ENCODE peak calls at places on chromosomes 1 and 21, in seven cellular contexts. Y is psoas muscle, O is WTC11, C is left ventricle myocardium inferior, M is IMR-90, P is bronchial epithelial cell, H is GM13976. R is an unnamed sample.

GRCh38 chr1:204837440-204838084 is 33.1 kb upstream of the NFASC start:
- DNase-seq in Y (no peak), O (peak), C (peak), M (peak), P (peak), H (peak), R (peak)

GRCh38 chr1:21775985-21776562 is 6.9 kb downstream of the USP48 start:
- DNase-seq in Y (no peak), O (no peak), C (no peak), M (peak), P (peak), H (no peak), R (no peak)

GRCh38 chr1:208445710-208446702 is 201.8 kb upstream of the PLXNA2 start:
- DNase-seq in Y (no peak), O (no peak), C (no peak), M (no peak), P (peak), H (no peak), R (no peak)

GRCh38 chr1:61157420-61157987 is 75.1 kb downstream of the NFIA start:
- DNase-seq in Y (no peak), O (no peak), C (no peak), M (peak), P (no peak), H (no peak), R (no peak)

GRCh38 chr1:62318756-62319544 is at the start of gene KANK4:
- DNase-seq in Y (no peak), O (peak), C (no peak), M (no peak), P (no peak), H (no peak), R (peak)

GRCh38 chr1:22141948-22142314 is 966 bp downstream of the WNT4 start:
- DNase-seq in Y (no peak), O (no peak), C (no peak), M (no peak), P (no peak), H (no peak), R (peak)

GRCh38 chr1:53799141-53799540 is 39.0 kb downstream of the NDC1 start:
- DNase-seq in Y (no peak), O (no peak), C (no peak), M (no peak), P (no peak), H (no peak), R (no peak)

GRCh38 chr1:192224386-192224785 is 66.1 kb downstream of the RGS18 start:
- DNase-seq in Y (no peak), O (no peak), C (no peak), M (no peak), P (no peak), H (no peak), R (no peak)

GRCh38 chr1:94194079-94194478 is 43.3 kb downstream of the ARHGAP29 start:
- DNase-seq in Y (no peak), O (no peak), C (no peak), M (no peak), P (no peak), H (no peak), R (no peak)

GRCh38 chr1:109105881-109106280 is 8.0 kb upstream of the ELAPOR1 start:
- DNase-seq in Y (no peak), O (no peak), C (no peak), M (no peak), P (no peak), H (no peak), R (no peak)

GRCh38 chr21:46661627-46662366 is 26.3 kb downstream of the PRMT2 start:
- DNase-seq in Y (peak), O (no peak), C (no peak), M (no peak), P (no peak), H (no peak), R (no peak)

GRCh38 chr21:28783641-28784185 is 209.0 kb downstream of the LTN1 start:
- DNase-seq in Y (no peak), O (no peak), C (no peak), M (no peak), P (no peak), H (no peak), R (no peak)

GRCh38 chr1:229875086-229875485 is 192.0 kb upstream of the GALNT2 start:
- DNase-seq in Y (no peak), O (no peak), C (no peak), M (no peak), P (no peak), H (no peak), R (no peak)

GRCh38 chr1:13792429-13792828 is 92.4 kb downstream of the PRDM2 start:
- DNase-seq in Y (no peak), O (no peak), C (no peak), M (peak), P (peak), H (no peak), R (no peak)

GRCh38 chr1:78147031-78147430 is 101.3 kb downstream of the GIPC2 start:
- DNase-seq in Y (no peak), O (no peak), C (no peak), M (no peak), P (no peak), H (no peak), R (no peak)

GRCh38 chr21:33036430-33037162 is 10.9 kb downstream of the OLIG2 start:
- DNase-seq in Y (no peak), O (no peak), C (peak), M (peak), P (peak), H (no peak), R (no peak)

GRCh38 chr1:53590581-53591515 is 131.6 kb downstream of the DMRTB1 start:
- DNase-seq in Y (no peak), O (no peak), C (no peak), M (no peak), P (no peak), H (no peak), R (no peak)

GRCh38 chr1:91779603-91780021 is 106.3 kb downstream of the TGFBR3 start:
- DNase-seq in Y (no peak), O (no peak), C (no peak), M (no peak), P (no peak), H (no peak), R (no peak)

GRCh38 chr1:36096500-36097412 is 8.1 kb downstream of the ADPRS start:
- DNase-seq in Y (no peak), O (peak), C (no peak), M (peak), P (no peak), H (peak), R (peak)

GRCh38 chr1:6962390-6962955 is 177.2 kb downstream of the CAMTA1 start:
- DNase-seq in Y (peak), O (peak), C (peak), M (no peak), P (peak), H (peak), R (peak)

GRCh38 chr1:229127301-229127700 is 143.6 kb upstream of the RAB4A start:
- DNase-seq in Y (no peak), O (no peak), C (no peak), M (peak), P (peak), H (peak), R (no peak)

GRCh38 chr1:114314576-114314975 is 160.9 kb upstream of the SYT6 start:
- DNase-seq in Y (no peak), O (no peak), C (no peak), M (no peak), P (no peak), H (no peak), R (no peak)

GRCh38 chr1:98098473-98098872 is 177.6 kb upstream of the DPYD start:
- DNase-seq in Y (no peak), O (no peak), C (no peak), M (no peak), P (no peak), H (no peak), R (no peak)

GRCh38 chr1:44507490-44508396 is 102.7 kb downstream of the RNF220 start:
- DNase-seq in Y (no peak), O (peak), C (no peak), M (no peak), P (no peak), H (no peak), R (peak)

DNA sequence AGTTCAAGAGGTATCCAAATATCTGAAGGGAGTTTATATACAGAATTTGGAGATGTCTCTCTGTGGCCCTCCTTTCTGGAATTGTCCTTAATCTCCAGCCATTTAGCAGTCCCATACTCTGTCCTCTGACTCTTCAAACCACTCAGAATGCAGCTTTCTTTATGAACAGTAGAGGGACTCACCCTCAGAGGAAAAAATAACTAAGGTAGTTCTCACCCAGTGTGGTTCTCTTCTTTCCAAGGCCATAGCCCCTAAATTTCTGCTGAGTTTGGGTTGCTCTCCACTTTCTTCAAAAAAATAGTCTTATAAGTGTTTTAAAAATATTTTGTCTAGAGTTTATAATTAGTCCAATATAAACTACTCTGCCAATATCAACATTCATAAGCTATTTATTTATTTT is 369.7 kb downstream of the MATN1 start:
- DNase-seq in Y (no peak), O (no peak), C (no peak), M (no peak), P (peak), H (no peak), R (no peak)
- TF ChIP-seq CTCF in Y (peak), O (no peak), C (peak), M (no peak), P (peak), H (no peak), R (peak)

DNA sequence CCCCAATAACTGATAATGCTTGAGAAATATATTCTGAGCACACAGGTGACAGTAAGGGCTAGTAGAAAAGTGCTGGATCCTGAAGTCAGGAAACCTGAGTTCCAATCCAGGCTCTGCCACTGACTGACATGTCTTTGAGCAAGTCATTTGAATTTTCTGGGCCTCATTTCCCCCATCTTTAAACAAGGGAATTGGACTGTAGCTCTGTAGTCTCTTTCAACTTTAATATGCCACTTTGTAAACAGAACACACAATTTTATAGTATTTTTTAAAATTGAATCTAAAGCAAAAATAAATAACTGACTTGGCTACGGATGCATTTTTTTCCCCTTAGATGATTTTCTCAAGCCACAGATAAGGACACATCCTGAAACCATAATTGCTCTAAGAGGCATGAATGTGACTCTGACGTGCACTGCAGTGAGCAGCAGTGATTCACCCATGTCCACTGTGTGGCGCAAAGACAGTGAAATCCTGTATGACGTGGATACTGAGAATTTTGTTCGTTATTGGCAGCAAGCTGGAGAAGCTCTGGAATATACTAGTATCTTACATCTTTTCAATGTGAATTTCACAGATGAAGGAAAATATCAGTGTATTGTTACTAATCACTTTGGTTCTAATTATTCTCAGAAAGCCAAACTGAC is 37.0 kb downstream of the LRIG2 start:
- DNase-seq in Y (no peak), O (no peak), C (no peak), M (peak), P (peak), H (no peak), R (no peak)
- TF ChIP-seq CTCF in Y (no peak), O (no peak), C (peak), M (peak), P (no peak), H (no peak), R (no peak)

DNA sequence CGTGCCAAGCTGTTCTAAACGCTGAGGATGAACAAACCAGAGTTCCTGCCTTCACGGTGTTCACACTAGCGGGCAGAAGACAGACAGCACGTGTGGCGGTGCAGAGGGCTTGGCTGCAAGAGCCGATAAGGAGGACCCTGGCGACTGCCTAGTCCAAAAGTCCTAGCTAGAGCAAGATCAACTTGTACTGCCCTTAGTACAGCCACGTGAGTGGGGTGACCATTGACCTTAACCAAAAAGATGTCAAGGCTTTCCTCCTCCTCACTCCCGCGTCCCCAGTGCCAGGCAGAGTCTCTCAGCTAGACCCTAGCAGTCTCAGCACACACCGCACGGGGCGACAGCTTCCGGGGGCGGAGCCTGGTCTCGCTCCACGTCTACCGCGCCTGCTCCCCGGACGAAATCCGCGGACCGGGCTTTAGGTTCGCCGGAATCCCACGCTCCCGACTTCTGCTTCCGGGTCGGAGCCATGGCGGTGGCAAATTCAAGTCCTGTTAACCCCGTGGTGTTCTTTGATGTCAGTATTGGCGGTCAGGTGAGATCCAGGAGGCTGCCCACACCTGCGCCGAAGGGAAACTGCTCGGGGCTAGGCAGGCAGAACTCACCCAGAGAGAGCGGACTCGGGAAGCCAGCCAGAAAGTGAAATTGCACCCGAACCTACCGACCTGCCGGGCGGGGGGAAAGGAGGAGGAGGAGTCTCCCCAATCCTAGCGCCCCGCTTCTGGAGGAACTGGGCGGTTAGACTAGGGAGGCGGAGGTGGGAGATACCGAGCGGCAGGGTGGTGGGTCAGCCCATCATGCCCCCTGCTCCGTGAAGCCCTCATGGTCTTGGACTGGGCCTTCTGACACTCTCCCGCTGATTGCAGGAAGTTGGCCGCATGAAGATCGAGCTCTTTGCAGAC is at the start of gene PPIH:
- DNase-seq in Y (peak), O (peak), C (peak), M (peak), P (peak), H (peak), R (peak)
- TF ChIP-seq CTCF in Y (peak), O (no peak), C (peak), M (peak), P (peak), H (no peak), R (peak)

DNA sequence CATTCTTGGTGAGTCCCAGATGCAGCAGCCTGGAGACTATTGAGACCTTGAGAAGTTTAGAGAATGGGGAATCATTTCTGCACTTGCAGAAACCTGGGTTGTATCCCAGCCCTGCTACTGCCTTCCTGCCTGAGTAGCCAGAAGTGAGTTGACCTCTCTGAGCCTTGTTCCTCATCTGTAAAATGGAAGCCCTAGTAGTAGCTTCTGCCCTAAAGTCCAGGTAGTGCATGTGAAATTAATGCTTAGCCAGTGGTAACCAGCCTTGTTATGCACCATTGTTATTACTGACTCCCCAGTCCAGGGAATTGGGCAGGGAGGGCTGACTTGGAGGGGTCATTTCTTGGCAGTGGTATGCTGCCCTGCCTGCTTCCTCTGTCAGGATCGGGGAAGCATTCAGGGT is 5.6 kb downstream of the SESN2 start:
- DNase-seq in Y (no peak), O (no peak), C (no peak), M (no peak), P (no peak), H (no peak), R (no peak)
- TF ChIP-seq CTCF in Y (no peak), O (no peak), C (no peak), M (no peak), P (no peak), H (no peak), R (no peak)

GRCh38 chr1:8818325-8818775 is 910 bp upstream of the RERE start:
- DNase-seq in Y (no peak), O (no peak), C (no peak), M (peak), P (peak), H (no peak), R (no peak)

GRCh38 chr1:8815582-8816285 is 1.7 kb downstream of the RERE start:
- DNase-seq in Y (no peak), O (no peak), C (no peak), M (no peak), P (no peak), H (no peak), R (no peak)

GRCh38 chr1:8816306-8816705 is 1.1 kb downstream of the RERE start:
- DNase-seq in Y (no peak), O (no peak), C (no peak), M (peak), P (peak), H (no peak), R (no peak)

GRCh38 chr1:8816831-8817412 is 518 bp downstream of the RERE start:
- DNase-seq in Y (peak), O (peak), C (peak), M (no peak), P (no peak), H (peak), R (peak)

DNA sequence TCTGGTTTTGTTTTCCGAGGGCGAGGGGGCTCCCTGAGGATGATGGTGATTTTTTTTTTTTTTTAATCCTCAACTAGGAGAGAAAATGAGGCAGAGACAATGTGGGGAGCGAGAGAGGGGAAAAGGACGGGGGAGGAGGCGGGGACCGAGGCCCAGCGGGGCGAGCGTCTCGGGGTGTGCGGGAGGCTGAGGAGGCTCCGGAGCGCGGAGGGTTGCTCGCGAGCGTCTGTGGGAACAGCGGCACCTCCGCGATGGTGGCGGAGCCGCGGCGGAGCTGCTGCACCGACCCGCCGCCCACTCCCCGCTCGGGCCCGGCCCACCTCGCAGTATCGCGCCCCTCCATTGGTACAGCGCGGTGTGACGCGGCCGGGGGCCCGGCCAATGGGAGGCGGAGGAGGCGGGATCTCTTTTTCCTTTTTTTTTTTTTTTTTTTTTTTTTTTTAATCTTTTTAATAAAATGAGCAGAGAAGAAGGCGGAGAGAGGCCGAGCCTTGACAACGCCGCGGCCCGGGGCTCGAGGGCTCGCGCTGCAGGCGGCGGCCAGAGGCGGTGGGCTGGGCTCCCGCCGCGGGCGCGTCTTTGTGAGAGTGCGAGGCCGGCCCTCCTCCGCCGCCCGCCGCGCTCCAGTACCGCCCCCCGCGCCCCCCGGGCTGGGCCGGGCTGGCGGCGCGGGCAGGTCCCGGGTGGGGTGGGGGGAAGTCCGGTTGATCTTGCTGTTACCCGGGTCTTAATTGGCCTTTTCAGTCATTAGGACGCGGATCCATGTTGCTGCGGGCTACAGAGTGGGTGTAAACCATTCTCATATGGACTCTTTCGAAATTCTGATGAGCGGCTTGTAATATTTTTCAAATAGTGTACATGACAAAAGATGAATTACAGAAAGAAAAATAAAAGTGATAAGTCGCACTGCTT is at the start of gene RERE:
- DNase-seq in Y (peak), O (peak), C (peak), M (peak), P (peak), H (peak), R (peak)
- TF ChIP-seq CTCF in Y (no peak), O (no peak), C (peak), M (peak), P (peak), H (no peak), R (no peak)

GRCh38 chr21:39022035-39022900 is 161.0 kb downstream of the PSMG1 start:
- DNase-seq in Y (no peak), O (no peak), C (no peak), M (no peak), P (no peak), H (no peak), R (no peak)
- TF ChIP-seq CTCF in Y (no peak), O (no peak), C (no peak), M (no peak), P (no peak), H (no peak), R (no peak)

GRCh38 chr21:31923756-31924155 is 50.9 kb downstream of the HUNK start:
- DNase-seq in Y (no peak), O (no peak), C (no peak), M (no peak), P (no peak), H (no peak), R (no peak)
- TF ChIP-seq CTCF in Y (no peak), O (no peak), C (no peak), M (no peak), P (no peak), H (no peak), R (no peak)

GRCh38 chr1:47846981-47847380 is 150.2 kb downstream of the TRABD2B start:
- DNase-seq in Y (peak), O (no peak), C (no peak), M (no peak), P (no peak), H (no peak), R (no peak)

GRCh38 chr1:47852006-47852686 is 145.0 kb downstream of the TRABD2B start:
- DNase-seq in Y (peak), O (no peak), C (no peak), M (no peak), P (no peak), H (no peak), R (no peak)

GRCh38 chr1:47849611-47850261 is 147.4 kb downstream of the TRABD2B start:
- DNase-seq in Y (peak), O (no peak), C (no peak), M (no peak), P (no peak), H (no peak), R (no peak)

GRCh38 chr1:47850451-47850850 is 146.7 kb downstream of the TRABD2B start:
- DNase-seq in Y (peak), O (no peak), C (no peak), M (no peak), P (no peak), H (no peak), R (no peak)

GRCh38 chr1:47848985-47849610 is 148.1 kb downstream of the TRABD2B start:
- DNase-seq in Y (peak), O (no peak), C (no peak), M (no peak), P (no peak), H (no peak), R (no peak)
- TF ChIP-seq CTCF in Y (no peak), O (no peak), C (no peak), M (no peak), P (no peak), H (no peak), R (no peak)